ENCODE peak calls at places on chromosomes 4 and X, in six cellular contexts. One of them, this sample, is unnamed.

GRCh38 chr4:73453701-73454005 is 17.6 kb downstream of the AFP start:
- DNase-seq in PC-3: no peak
- DNase-seq in colonic mucosa: no peak
- DNase-seq in fibroblast of lung: peak; percentile 26
- DNase-seq in mammary epithelial cell: no peak
- DNase-seq in endothelial cell of umbilical vein: no peak
- DNase-seq in this sample: peak; percentile 23

GRCh38 chrX:8967471-8967870 is 66.5 kb downstream of the FAM9B start:
- DNase-seq in PC-3: no peak
- DNase-seq in colonic mucosa: no peak
- DNase-seq in fibroblast of lung: no peak
- DNase-seq in mammary epithelial cell: no peak
- DNase-seq in endothelial cell of umbilical vein: no peak
- DNase-seq in this sample: no peak

GRCh38 chr4:54539500-54540029 is 118.2 kb upstream of the KIT start:
- DNase-seq in PC-3: no peak
- DNase-seq in colonic mucosa: peak; percentile 50
- DNase-seq in fibroblast of lung: peak; percentile 39
- DNase-seq in mammary epithelial cell: no peak
- DNase-seq in endothelial cell of umbilical vein: peak; percentile 38
- DNase-seq in this sample: peak; percentile 19

GRCh38 chr4:35939746-35940145 is 304.6 kb downstream of the ARAP2 start:
- DNase-seq in PC-3: peak; percentile 3
- DNase-seq in colonic mucosa: no peak
- DNase-seq in fibroblast of lung: no peak
- DNase-seq in mammary epithelial cell: no peak
- DNase-seq in endothelial cell of umbilical vein: no peak
- DNase-seq in this sample: no peak

GRCh38 chr4:22593933-22594332 is 78.1 kb upstream of the ADGRA3 start:
- DNase-seq in PC-3: no peak
- DNase-seq in colonic mucosa: no peak
- DNase-seq in fibroblast of lung: no peak
- DNase-seq in mammary epithelial cell: no peak
- DNase-seq in endothelial cell of umbilical vein: no peak
- DNase-seq in this sample: no peak

GRCh38 chr4:155787113-155787710 is 28.4 kb downstream of the GUCY1B1 start:
- DNase-seq in PC-3: peak; percentile 74
- DNase-seq in colonic mucosa: no peak
- DNase-seq in fibroblast of lung: peak; percentile 55
- DNase-seq in mammary epithelial cell: peak; percentile 51
- DNase-seq in endothelial cell of umbilical vein: peak; percentile 75
- DNase-seq in this sample: no peak

GRCh38 chr4:182449186-182449880 is 206.1 kb downstream of the TENM3 start:
- DNase-seq in PC-3: peak; percentile 28
- DNase-seq in colonic mucosa: peak; percentile 19
- DNase-seq in fibroblast of lung: peak; percentile 68
- DNase-seq in mammary epithelial cell: peak; percentile 54
- DNase-seq in endothelial cell of umbilical vein: peak; percentile 34
- DNase-seq in this sample: peak; percentile 50

GRCh38 chrX:104270916-104271512 is 16.3 kb upstream of the ESX1 start:
- DNase-seq in PC-3: peak; percentile 82
- DNase-seq in colonic mucosa: peak; percentile 39
- DNase-seq in fibroblast of lung: no peak
- DNase-seq in mammary epithelial cell: peak; percentile 53
- DNase-seq in endothelial cell of umbilical vein: peak; percentile 62
- DNase-seq in this sample: peak; percentile 4

GRCh38 chr4:138158746-138159297 is 83.3 kb downstream of the SLC7A11 start:
- DNase-seq in PC-3: peak; percentile 58
- DNase-seq in colonic mucosa: no peak
- DNase-seq in fibroblast of lung: peak; percentile 86
- DNase-seq in mammary epithelial cell: peak; percentile 67
- DNase-seq in endothelial cell of umbilical vein: peak; percentile 43
- DNase-seq in this sample: peak; percentile 81

GRCh38 chrX:121642415-121642814 is 595.0 kb downstream of the GLUD2 start:
- DNase-seq in PC-3: peak; percentile 2
- DNase-seq in colonic mucosa: no peak
- DNase-seq in fibroblast of lung: peak; percentile 79
- DNase-seq in mammary epithelial cell: peak; percentile 44
- DNase-seq in endothelial cell of umbilical vein: no peak
- DNase-seq in this sample: peak; percentile 76

GRCh38 chrX:88886908-88887307 is 139.9 kb downstream of the CPXCR1 start:
- DNase-seq in PC-3: peak; percentile 4
- DNase-seq in colonic mucosa: no peak
- DNase-seq in fibroblast of lung: no peak
- DNase-seq in mammary epithelial cell: no peak
- DNase-seq in endothelial cell of umbilical vein: no peak
- DNase-seq in this sample: no peak

GRCh38 chr4:26055855-26056254 is 141.8 kb downstream of the SMIM20 start:
- DNase-seq in PC-3: peak; percentile 3
- DNase-seq in colonic mucosa: no peak
- DNase-seq in fibroblast of lung: no peak
- DNase-seq in mammary epithelial cell: no peak
- DNase-seq in endothelial cell of umbilical vein: no peak
- DNase-seq in this sample: no peak

GRCh38 chrX:22118161-22118830 is 86.2 kb downstream of the PHEX start:
- DNase-seq in PC-3: peak; percentile 69
- DNase-seq in colonic mucosa: no peak
- DNase-seq in fibroblast of lung: no peak
- DNase-seq in mammary epithelial cell: peak; percentile 26
- DNase-seq in endothelial cell of umbilical vein: no peak
- DNase-seq in this sample: no peak

GRCh38 chr4:81818385-81818784 is 346.7 kb upstream of the RASGEF1B start:
- DNase-seq in PC-3: no peak
- DNase-seq in colonic mucosa: no peak
- DNase-seq in fibroblast of lung: no peak
- DNase-seq in mammary epithelial cell: no peak
- DNase-seq in endothelial cell of umbilical vein: no peak
- DNase-seq in this sample: no peak

GRCh38 chr4:56004235-56004634 is 55.5 kb downstream of the CEP135 start:
- DNase-seq in PC-3: no peak
- DNase-seq in colonic mucosa: no peak
- DNase-seq in fibroblast of lung: no peak
- DNase-seq in mammary epithelial cell: no peak
- DNase-seq in endothelial cell of umbilical vein: no peak
- DNase-seq in this sample: no peak

GRCh38 chrX:139290310-139290709 is 240.2 kb upstream of the F9 start:
- DNase-seq in PC-3: peak; percentile 74
- DNase-seq in colonic mucosa: no peak
- DNase-seq in fibroblast of lung: peak; percentile 74
- DNase-seq in mammary epithelial cell: peak; percentile 21
- DNase-seq in endothelial cell of umbilical vein: no peak
- DNase-seq in this sample: peak; percentile 72

GRCh38 chr4:167868163-167868562 is 224.2 kb upstream of the ANXA10 start:
- DNase-seq in PC-3: peak; percentile 42
- DNase-seq in colonic mucosa: no peak
- DNase-seq in fibroblast of lung: peak; percentile 19
- DNase-seq in mammary epithelial cell: no peak
- DNase-seq in endothelial cell of umbilical vein: peak; percentile 9
- DNase-seq in this sample: peak; percentile 6

GRCh38 chr4:78870056-78870455 is 69.2 kb downstream of the PAQR3 start:
- DNase-seq in PC-3: no peak
- DNase-seq in colonic mucosa: no peak
- DNase-seq in fibroblast of lung: no peak
- DNase-seq in mammary epithelial cell: peak; percentile 8
- DNase-seq in endothelial cell of umbilical vein: no peak
- DNase-seq in this sample: no peak

GRCh38 chr4:12852338-12853307 is 631.5 kb downstream of the RAB28 start:
- DNase-seq in PC-3: peak; percentile 73
- DNase-seq in colonic mucosa: peak; percentile 17
- DNase-seq in fibroblast of lung: peak; percentile 55
- DNase-seq in mammary epithelial cell: peak; percentile 59
- DNase-seq in endothelial cell of umbilical vein: peak; percentile 49
- DNase-seq in this sample: peak; percentile 47

GRCh38 chr4:80101086-80101767 is 28.2 kb upstream of the ANTXR2 start:
- DNase-seq in PC-3: peak; percentile 66
- DNase-seq in colonic mucosa: no peak
- DNase-seq in fibroblast of lung: no peak
- DNase-seq in mammary epithelial cell: no peak
- DNase-seq in endothelial cell of umbilical vein: peak; percentile 56
- DNase-seq in this sample: no peak
- H3K9ac ChIP-seq in PC-3: peak overlapping the region; percentile 64
- H3K9ac ChIP-seq in colonic mucosa: no peak overlapping the region
- H3K9ac ChIP-seq in fibroblast of lung: no peak overlapping the region
- H3K9ac ChIP-seq in mammary epithelial cell: no peak overlapping the region
- H3K9ac ChIP-seq in endothelial cell of umbilical vein: no peak overlapping the region
- H3K9ac ChIP-seq in this sample: no peak overlapping the region

DNA sequence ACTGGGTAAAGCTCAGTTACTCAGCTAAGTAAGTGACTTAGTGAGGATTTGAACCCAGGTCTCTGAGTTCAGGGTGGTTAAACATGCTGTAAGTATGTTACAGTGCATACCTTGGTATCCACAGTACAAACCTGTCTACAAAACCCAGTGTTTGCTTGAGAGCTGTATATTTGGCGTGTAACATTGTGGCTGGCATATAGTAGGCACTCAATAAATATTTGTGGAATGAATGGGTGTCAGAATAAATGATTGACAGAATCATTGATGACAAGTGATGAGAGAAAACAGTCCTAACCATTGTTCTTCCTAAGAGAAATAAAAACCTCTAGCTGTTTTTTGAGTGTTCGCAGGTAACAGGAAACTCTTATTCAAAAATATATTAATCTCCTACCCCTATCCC is 79.7 kb upstream of the BCOR start:
- DNase-seq in PC-3: peak; percentile 32
- DNase-seq in colonic mucosa: no peak
- DNase-seq in fibroblast of lung: no peak
- DNase-seq in mammary epithelial cell: no peak
- DNase-seq in endothelial cell of umbilical vein: no peak
- DNase-seq in this sample: no peak
- H3K9ac ChIP-seq in PC-3: no peak overlapping the region
- H3K9ac ChIP-seq in colonic mucosa: no peak overlapping the region
- H3K9ac ChIP-seq in fibroblast of lung: no peak overlapping the region
- H3K9ac ChIP-seq in mammary epithelial cell: no peak overlapping the region
- H3K9ac ChIP-seq in endothelial cell of umbilical vein: no peak overlapping the region
- H3K9ac ChIP-seq in this sample: no peak overlapping the region

GRCh38 chrX:131728295-131729145 is 184.6 kb downstream of the OR13H1 start:
- DNase-seq in PC-3: no peak
- DNase-seq in colonic mucosa: peak; percentile 92
- DNase-seq in fibroblast of lung: peak; percentile 65
- DNase-seq in mammary epithelial cell: peak; percentile 78
- DNase-seq in endothelial cell of umbilical vein: no peak
- DNase-seq in this sample: peak; percentile 49

GRCh38 chrX:131724292-131724691 is 180.4 kb downstream of the OR13H1 start:
- DNase-seq in PC-3: no peak
- DNase-seq in colonic mucosa: no peak
- DNase-seq in fibroblast of lung: no peak
- DNase-seq in mammary epithelial cell: no peak
- DNase-seq in endothelial cell of umbilical vein: no peak
- DNase-seq in this sample: no peak

GRCh38 chrX:131727778-131728177 is 183.9 kb downstream of the OR13H1 start:
- DNase-seq in PC-3: no peak
- DNase-seq in colonic mucosa: no peak
- DNase-seq in fibroblast of lung: no peak
- DNase-seq in mammary epithelial cell: no peak
- DNase-seq in endothelial cell of umbilical vein: no peak
- DNase-seq in this sample: no peak

GRCh38 chrX:131725001-131725654 is 181.3 kb downstream of the OR13H1 start:
- DNase-seq in PC-3: no peak
- DNase-seq in colonic mucosa: no peak
- DNase-seq in fibroblast of lung: no peak
- DNase-seq in mammary epithelial cell: no peak
- DNase-seq in endothelial cell of umbilical vein: no peak
- DNase-seq in this sample: no peak

DNA sequence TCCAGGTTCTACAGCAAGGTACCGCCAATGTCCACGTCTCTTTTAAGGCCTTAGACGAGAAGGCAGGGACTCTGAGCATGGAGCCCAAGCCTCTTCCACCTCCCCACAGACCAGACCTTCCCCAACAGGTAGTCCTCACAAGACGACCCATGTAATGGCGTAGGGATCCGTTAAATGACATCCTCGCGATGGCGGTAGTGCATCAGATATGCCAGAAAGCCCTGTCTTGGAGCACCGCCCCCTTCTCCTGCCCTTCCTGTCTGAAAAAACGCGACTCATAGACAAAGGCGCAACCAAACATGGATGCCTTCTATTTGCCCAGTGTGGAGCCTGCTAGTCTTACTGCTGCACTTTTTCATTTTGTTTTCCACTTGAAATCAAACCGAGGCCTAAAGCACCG is 185.4 kb downstream of the OR13H1 start:
- DNase-seq in PC-3: no peak
- DNase-seq in colonic mucosa: peak; percentile 89
- DNase-seq in fibroblast of lung: peak; percentile 74
- DNase-seq in mammary epithelial cell: peak; percentile 76
- DNase-seq in endothelial cell of umbilical vein: no peak
- DNase-seq in this sample: peak; percentile 65
- H3K9ac ChIP-seq in PC-3: no peak overlapping the region
- H3K9ac ChIP-seq in colonic mucosa: no peak overlapping the region
- H3K9ac ChIP-seq in fibroblast of lung: no peak overlapping the region
- H3K9ac ChIP-seq in mammary epithelial cell: peak overlapping the region; percentile 52
- H3K9ac ChIP-seq in endothelial cell of umbilical vein: no peak overlapping the region
- H3K9ac ChIP-seq in this sample: no peak overlapping the region

GRCh38 chrX:1452497-1453389 is at the start of gene ASMTL:
- DNase-seq in PC-3: peak; percentile 96
- DNase-seq in colonic mucosa: peak; percentile 100
- DNase-seq in fibroblast of lung: peak; percentile 94
- DNase-seq in mammary epithelial cell: peak; percentile 97
- DNase-seq in endothelial cell of umbilical vein: peak; percentile 99
- DNase-seq in this sample: peak; percentile 89

GRCh38 chrX:1455948-1456280 is 3.2 kb upstream of the ASMTL start:
- DNase-seq in PC-3: no peak
- DNase-seq in colonic mucosa: no peak
- DNase-seq in fibroblast of lung: no peak
- DNase-seq in mammary epithelial cell: no peak
- DNase-seq in endothelial cell of umbilical vein: no peak
- DNase-seq in this sample: no peak

GRCh38 chrX:1451676-1452496 is 823 bp downstream of the ASMTL start:
- DNase-seq in PC-3: no peak
- DNase-seq in colonic mucosa: peak; percentile 42
- DNase-seq in fibroblast of lung: no peak
- DNase-seq in mammary epithelial cell: no peak
- DNase-seq in endothelial cell of umbilical vein: no peak
- DNase-seq in this sample: no peak

GRCh38 chrX:1453390-1453783 is 678 bp upstream of the ASMTL start:
- DNase-seq in PC-3: no peak
- DNase-seq in colonic mucosa: no peak
- DNase-seq in fibroblast of lung: no peak
- DNase-seq in mammary epithelial cell: no peak
- DNase-seq in endothelial cell of umbilical vein: no peak
- DNase-seq in this sample: no peak

DNA sequence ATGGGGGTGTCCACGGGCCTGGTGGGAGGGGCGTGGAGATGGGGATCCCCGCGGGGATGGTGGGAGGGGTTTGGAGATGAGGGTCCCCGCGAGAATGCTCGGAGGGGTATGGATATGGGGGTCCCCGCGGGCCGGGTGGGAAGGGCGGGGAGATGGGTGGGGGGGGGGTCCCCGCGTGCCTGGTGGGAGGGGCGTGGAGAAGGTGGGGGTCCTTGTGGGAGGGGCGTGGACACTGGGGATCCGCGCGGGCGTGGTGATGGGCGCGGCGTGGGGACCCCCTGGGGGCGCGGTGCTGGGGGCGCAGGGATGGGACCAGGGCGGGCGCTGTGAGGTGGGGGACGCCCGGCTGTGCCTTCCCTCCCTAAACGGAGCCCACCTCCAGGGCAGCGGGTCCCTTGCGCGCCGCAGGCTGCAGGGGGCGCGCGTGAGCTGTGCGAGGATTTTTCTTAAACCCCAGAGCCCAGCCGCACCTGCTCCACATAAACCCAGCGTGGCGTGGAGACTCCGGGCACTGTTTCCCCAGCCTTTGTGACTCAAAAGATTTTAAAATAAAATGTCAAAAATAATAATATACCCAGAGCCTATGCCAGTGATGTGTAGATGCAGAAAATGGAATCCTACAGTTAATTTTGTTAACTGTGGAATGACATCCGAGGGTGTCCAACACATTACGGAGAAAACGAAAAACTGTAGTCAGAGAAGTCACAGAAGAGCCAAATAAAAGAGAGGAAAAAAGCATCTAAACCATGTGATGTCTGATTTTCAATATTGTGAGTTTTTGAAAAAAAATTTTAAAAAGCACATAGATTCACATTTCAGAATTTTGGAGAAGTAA is 1.5 kb upstream of the ASMTL start:
- DNase-seq in PC-3: peak; percentile 82
- DNase-seq in colonic mucosa: peak; percentile 92
- DNase-seq in fibroblast of lung: peak; percentile 60
- DNase-seq in mammary epithelial cell: peak; percentile 67
- DNase-seq in endothelial cell of umbilical vein: peak; percentile 88
- DNase-seq in this sample: peak; percentile 31
- H3K9ac ChIP-seq in PC-3: no peak overlapping the region
- H3K9ac ChIP-seq in colonic mucosa: no peak overlapping the region
- H3K9ac ChIP-seq in fibroblast of lung: no peak overlapping the region
- H3K9ac ChIP-seq in mammary epithelial cell: no peak overlapping the region
- H3K9ac ChIP-seq in endothelial cell of umbilical vein: no peak overlapping the region
- H3K9ac ChIP-seq in this sample: no peak overlapping the region

This sample was measured in astrocyte.